ENCODE peak calls at places on chromosomes 7 and 10, in six cellular contexts. One of them, this sample, is unnamed. For H3K36me3 and H3K4me1, the result is how much of the 10 kb centered on the place peaks cover.

GRCh38 chr7:154770361-154770760 is 232.6 kb downstream of the PAXIP1 start:
- DNase-seq in OCI-LY7: no peak
- DNase-seq in lung: no peak
- DNase-seq in endodermal cell: no peak
- DNase-seq in heart right ventricle: no peak
- DNase-seq in SJSA1: no peak
- DNase-seq in this sample: no peak

GRCh38 chr10:100637785-100638184 is 102.0 kb downstream of the HIF1AN start:
- DNase-seq in OCI-LY7: no peak
- DNase-seq in SJSA1: no peak
- DNase-seq in endodermal cell: peak
- DNase-seq in heart right ventricle: no peak
- DNase-seq in lung: no peak
- DNase-seq in this sample: no peak

GRCh38 chr10:69636626-69637550 is 6.8 kb downstream of the FAM241B start:
- DNase-seq in heart right ventricle: no peak
- DNase-seq in lung: no peak
- DNase-seq in endodermal cell: peak
- DNase-seq in OCI-LY7: peak
- DNase-seq in SJSA1: no peak
- DNase-seq in this sample: no peak

GRCh38 chr7:22356010-22356854 is 722 bp downstream of the RAPGEF5 start:
- DNase-seq in heart right ventricle: no peak
- DNase-seq in SJSA1: no peak
- DNase-seq in lung: no peak
- DNase-seq in OCI-LY7: peak
- DNase-seq in endodermal cell: peak
- DNase-seq in this sample: no peak

GRCh38 chr7:148149730-148150129 is 440.8 kb upstream of the C7orf33 start:
- DNase-seq in OCI-LY7: no peak
- DNase-seq in endodermal cell: no peak
- DNase-seq in SJSA1: no peak
- DNase-seq in heart right ventricle: no peak
- DNase-seq in lung: no peak
- DNase-seq in this sample: no peak

GRCh38 chr7:2873146-2873545 is 29.0 kb upstream of the GNA12 start:
- DNase-seq in endodermal cell: peak
- DNase-seq in lung: no peak
- DNase-seq in SJSA1: no peak
- DNase-seq in OCI-LY7: no peak
- DNase-seq in heart right ventricle: peak
- DNase-seq in this sample: no peak

GRCh38 chr7:96241834-96242233 is 80.1 kb downstream of the SLC25A13 start:
- DNase-seq in OCI-LY7: no peak
- DNase-seq in SJSA1: peak
- DNase-seq in lung: no peak
- DNase-seq in heart right ventricle: no peak
- DNase-seq in endodermal cell: no peak
- DNase-seq in this sample: no peak

GRCh38 chr7:76031964-76032363 is 15.8 kb downstream of the STYXL1 start:
- DNase-seq in OCI-LY7: no peak
- DNase-seq in SJSA1: no peak
- DNase-seq in endodermal cell: no peak
- DNase-seq in lung: no peak
- DNase-seq in heart right ventricle: no peak
- DNase-seq in this sample: no peak

GRCh38 chr7:39567294-39567693 is 1.1 kb downstream of the YAE1 start:
- DNase-seq in SJSA1: no peak
- DNase-seq in endodermal cell: no peak
- DNase-seq in heart right ventricle: no peak
- DNase-seq in lung: no peak
- DNase-seq in OCI-LY7: no peak
- DNase-seq in this sample: no peak

GRCh38 chr7:73829921-73830617 is 727 bp upstream of the CLDN4 start:
- DNase-seq in endodermal cell: no peak
- DNase-seq in OCI-LY7: no peak
- DNase-seq in heart right ventricle: no peak
- DNase-seq in SJSA1: no peak
- DNase-seq in lung: no peak
- DNase-seq in this sample: no peak

GRCh38 chr10:133378251-133379096 is 588 bp upstream of the PAOX start:
- DNase-seq in SJSA1: peak
- DNase-seq in lung: peak
- DNase-seq in heart right ventricle: peak
- DNase-seq in OCI-LY7: peak
- DNase-seq in endodermal cell: peak
- DNase-seq in this sample: peak

GRCh38 chr7:120742370-120742769 is 115.6 kb downstream of the TSPAN12 start:
- DNase-seq in endodermal cell: no peak
- DNase-seq in SJSA1: no peak
- DNase-seq in OCI-LY7: no peak
- DNase-seq in lung: no peak
- DNase-seq in heart right ventricle: no peak
- DNase-seq in this sample: no peak

GRCh38 chr7:55570939-55571338 is 1.4 kb downstream of the VOPP1 start:
- DNase-seq in SJSA1: peak
- DNase-seq in OCI-LY7: no peak
- DNase-seq in endodermal cell: no peak
- DNase-seq in lung: no peak
- DNase-seq in heart right ventricle: no peak
- DNase-seq in this sample: no peak

GRCh38 chr10:108970016-108970415 is 953.3 kb downstream of the XPNPEP1 start:
- DNase-seq in OCI-LY7: peak
- DNase-seq in SJSA1: peak
- DNase-seq in endodermal cell: peak
- DNase-seq in heart right ventricle: no peak
- DNase-seq in lung: no peak
- DNase-seq in this sample: no peak

GRCh38 chr7:99707096-99707495 is 27.3 kb upstream of the CYP3A5 start:
- DNase-seq in lung: no peak
- DNase-seq in endodermal cell: no peak
- DNase-seq in heart right ventricle: no peak
- DNase-seq in OCI-LY7: no peak
- DNase-seq in SJSA1: no peak
- DNase-seq in this sample: no peak

GRCh38 chr7:22681852-22682657 is 44.9 kb upstream of the IL6 start:
- DNase-seq in heart right ventricle: no peak
- DNase-seq in OCI-LY7: no peak
- DNase-seq in SJSA1: no peak
- DNase-seq in lung: no peak
- DNase-seq in endodermal cell: no peak
- DNase-seq in this sample: no peak

GRCh38 chr10:72883861-72884260 is 9.7 kb upstream of the OIT3 start:
- DNase-seq in endodermal cell: no peak
- DNase-seq in SJSA1: no peak
- DNase-seq in OCI-LY7: no peak
- DNase-seq in heart right ventricle: no peak
- DNase-seq in lung: no peak
- DNase-seq in this sample: no peak

GRCh38 chr7:76513817-76514799 is 3.8 kb downstream of the UPK3B start:
- DNase-seq in endodermal cell: peak
- DNase-seq in heart right ventricle: no peak
- DNase-seq in SJSA1: no peak
- DNase-seq in lung: peak
- DNase-seq in OCI-LY7: no peak
- DNase-seq in this sample: no peak

GRCh38 chr10:12186324-12186723 is 9.4 kb downstream of the NUDT5 start:
- DNase-seq in endodermal cell: no peak
- DNase-seq in SJSA1: no peak
- DNase-seq in heart right ventricle: no peak
- DNase-seq in OCI-LY7: no peak
- DNase-seq in lung: no peak
- DNase-seq in this sample: no peak

GRCh38 chr7:137903382-137904169 is 56.8 kb upstream of the DGKI start:
- DNase-seq in OCI-LY7: peak
- DNase-seq in endodermal cell: peak
- DNase-seq in heart right ventricle: no peak
- DNase-seq in lung: peak
- DNase-seq in SJSA1: peak
- DNase-seq in this sample: peak

GRCh38 chr7:116542618-116543017 is 17.8 kb downstream of the CAV1 start:
- DNase-seq in heart right ventricle: no peak
- DNase-seq in SJSA1: no peak
- DNase-seq in OCI-LY7: no peak
- DNase-seq in lung: no peak
- DNase-seq in endodermal cell: no peak
- DNase-seq in this sample: no peak

GRCh38 chr7:116543664-116544063 is 18.8 kb downstream of the CAV1 start:
- DNase-seq in OCI-LY7: no peak
- DNase-seq in SJSA1: peak
- DNase-seq in heart right ventricle: no peak
- DNase-seq in endodermal cell: no peak
- DNase-seq in lung: no peak
- DNase-seq in this sample: no peak

GRCh38 chr7:116540743-116541142 is 15.9 kb downstream of the CAV1 start:
- DNase-seq in lung: no peak
- DNase-seq in heart right ventricle: no peak
- DNase-seq in SJSA1: no peak
- DNase-seq in OCI-LY7: no peak
- DNase-seq in endodermal cell: no peak
- DNase-seq in this sample: no peak

GRCh38 chr7:116539879-116540278 is 15.0 kb downstream of the CAV1 start:
- DNase-seq in SJSA1: no peak
- DNase-seq in endodermal cell: no peak
- DNase-seq in heart right ventricle: no peak
- DNase-seq in lung: no peak
- DNase-seq in OCI-LY7: no peak
- DNase-seq in this sample: no peak

DNA sequence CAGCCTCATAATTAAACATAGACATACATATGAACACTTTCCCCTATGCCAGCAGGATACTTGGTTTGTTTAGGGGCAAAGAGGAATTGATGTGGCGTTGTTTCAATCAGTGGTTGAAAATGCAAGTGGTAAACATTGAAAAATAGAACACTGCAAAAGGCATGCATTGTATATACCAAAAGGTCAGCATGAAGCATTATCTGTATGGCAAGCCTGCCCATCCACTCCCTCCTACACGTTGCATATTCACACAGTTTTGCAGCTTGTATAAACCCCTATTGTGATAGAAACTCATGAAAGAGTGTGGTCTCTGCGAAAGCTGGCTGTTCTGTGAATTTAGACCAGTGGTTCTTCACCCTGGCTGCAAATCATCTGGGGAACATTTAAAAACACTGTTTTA is 17.1 kb downstream of the CAV1 start:
- DNase-seq in endodermal cell: no peak
- DNase-seq in heart right ventricle: no peak
- DNase-seq in OCI-LY7: no peak
- DNase-seq in SJSA1: no peak
- DNase-seq in lung: no peak
- DNase-seq in this sample: no peak
- H3K36me3 ChIP-seq in endodermal cell: under half
- H3K36me3 ChIP-seq in heart right ventricle: half or more
- H3K36me3 ChIP-seq in OCI-LY7: under half
- H3K36me3 ChIP-seq in SJSA1: under half
- H3K36me3 ChIP-seq in lung: under half
- H3K36me3 ChIP-seq in this sample: under half

DNA sequence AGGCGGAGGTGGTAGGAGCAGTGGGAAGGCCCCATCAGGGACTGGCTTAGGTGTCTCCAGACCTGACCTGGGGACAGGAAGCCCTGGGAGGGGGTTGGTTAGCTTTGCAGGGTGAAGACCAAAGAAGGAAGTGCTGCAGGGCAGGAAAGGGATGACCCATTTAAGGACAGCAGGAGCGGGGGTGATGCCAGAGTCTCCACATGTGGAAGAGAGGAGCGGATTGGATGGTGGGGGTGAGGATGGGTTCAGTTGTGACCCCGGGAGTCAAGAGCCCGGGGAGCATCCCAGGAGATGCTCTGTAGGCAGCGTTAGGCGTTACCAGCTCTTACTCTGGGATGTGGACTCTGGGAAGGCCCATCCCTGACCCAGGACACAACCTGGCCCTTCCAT is 3.1 kb upstream of the LDB3 start:
- DNase-seq in lung: no peak
- DNase-seq in SJSA1: no peak
- DNase-seq in heart right ventricle: peak
- DNase-seq in OCI-LY7: no peak
- DNase-seq in endodermal cell: no peak
- DNase-seq in this sample: no peak
- H3K4me1 ChIP-seq in lung: under half
- H3K4me1 ChIP-seq in SJSA1: under half
- H3K4me1 ChIP-seq in heart right ventricle: under half
- H3K4me1 ChIP-seq in OCI-LY7: under half
- H3K4me1 ChIP-seq in endodermal cell: under half
- H3K4me1 ChIP-seq in this sample: under half

DNA sequence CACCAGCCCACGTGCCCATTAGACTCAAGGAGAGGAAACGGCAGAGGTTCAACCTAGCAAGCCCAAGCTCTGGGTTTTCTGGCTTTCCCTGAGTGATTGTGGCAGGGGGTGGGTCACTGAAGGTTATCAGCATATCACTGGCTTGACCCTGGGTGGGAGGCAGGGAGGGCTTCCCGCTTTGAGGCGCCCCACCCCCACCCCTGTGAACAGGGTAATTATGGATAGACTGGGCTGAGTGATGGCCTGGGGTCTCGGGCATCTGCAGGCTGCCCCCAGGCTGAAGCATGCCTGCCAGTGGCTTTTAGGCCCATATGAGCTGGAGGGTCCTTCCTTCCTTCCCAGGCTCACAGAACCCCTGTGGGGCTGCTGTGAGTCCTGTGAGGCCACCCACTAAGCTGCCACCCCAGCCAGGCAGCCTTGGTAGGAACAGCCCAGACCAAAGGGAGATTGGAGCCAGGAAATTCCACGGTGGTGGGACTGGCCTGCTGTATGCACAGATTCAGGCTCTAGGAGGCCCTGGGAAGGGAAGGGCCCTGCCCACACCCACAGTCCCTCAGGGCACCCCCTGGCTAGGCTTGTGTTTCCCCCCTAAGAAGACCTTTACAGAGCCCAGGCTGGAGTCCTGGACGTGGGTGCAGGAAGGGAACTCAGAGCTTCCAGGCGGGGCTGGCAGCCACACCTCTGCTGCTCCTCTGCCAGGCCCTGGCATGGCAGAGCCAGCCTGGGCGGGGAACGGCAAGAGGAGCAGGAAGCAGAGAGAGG is 33.2 kb downstream of the GPRIN2 start:
- DNase-seq in lung: no peak
- DNase-seq in endodermal cell: peak
- DNase-seq in SJSA1: peak
- DNase-seq in heart right ventricle: peak
- DNase-seq in OCI-LY7: no peak
- DNase-seq in this sample: peak
- H3K27ac ChIP-seq in lung: no peak
- H3K27ac ChIP-seq in endodermal cell: no peak
- H3K27ac ChIP-seq in SJSA1: peak
- H3K27ac ChIP-seq in heart right ventricle: no peak
- H3K27ac ChIP-seq in OCI-LY7: no peak
- H3K27ac ChIP-seq in this sample: no peak

DNA sequence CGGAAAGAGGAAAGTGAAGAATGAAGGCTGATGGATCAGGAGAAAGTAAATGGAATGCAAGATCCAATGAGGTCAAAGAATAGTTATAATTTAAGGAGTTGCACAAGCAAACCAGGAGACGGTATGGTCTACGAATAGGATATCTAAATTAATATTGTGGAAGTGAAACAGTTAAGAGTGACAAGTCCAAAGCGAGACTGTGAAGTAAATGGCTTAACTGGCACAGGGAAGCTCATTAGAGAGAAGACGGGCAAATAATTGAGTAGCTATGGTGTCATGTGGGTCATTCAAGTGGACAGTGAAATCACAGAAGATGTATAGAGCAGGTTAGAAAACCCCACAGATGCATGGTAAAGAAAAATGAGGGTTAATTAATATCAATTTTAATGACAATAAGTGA is 3.2 kb downstream of the CYP51A1 start:
- DNase-seq in OCI-LY7: no peak
- DNase-seq in lung: no peak
- DNase-seq in endodermal cell: no peak
- DNase-seq in heart right ventricle: no peak
- DNase-seq in SJSA1: no peak
- DNase-seq in this sample: no peak
- H3K36me3 ChIP-seq in OCI-LY7: half or more
- H3K36me3 ChIP-seq in lung: under half
- H3K36me3 ChIP-seq in endodermal cell: under half
- H3K36me3 ChIP-seq in heart right ventricle: under half
- H3K36me3 ChIP-seq in SJSA1: under half
- H3K36me3 ChIP-seq in this sample: under half

This sample was measured in CD8-positive, alpha-beta memory T cell.